ENCODE peak calls at places on chromosomes 11 and 22, in eight cellular contexts. W is activated T-cell treated with anti-CD3 and anti-CD28 coated beads, Interleukin-2, amount 50 U/mL, for 72 hours; T is choroid plexus epithelial cell; Y is psoas muscle; K is ACHN; C is WTC11; U is stimulated activated CD4-positive, alpha-beta T cell treated with anti-CD3 and anti-CD28 coated beads, Interleukin-4, amount 100 ng/mL, for 48 hours; L is A673. O is an unnamed sample.

GRCh38 chr11:76277298-76278175 is 71.2 kb upstream of the WNT11 start:
- DNase-seq in W (no peak), T (peak), Y (no peak), K (no peak), C (no peak), U (no peak), L (no peak), O (no peak)

GRCh38 chr22:22959147-22959827 is 71.7 kb downstream of the IGLL5 start:
- DNase-seq in W (peak), T (peak), Y (peak), K (peak), C (peak), U (peak), L (peak), O (no peak)

GRCh38 chr11:102934735-102935134 is 20.8 kb downstream of the MMP13 start:
- DNase-seq in W (no peak), T (no peak), Y (no peak), K (no peak), C (no peak), U (no peak), L (no peak), O (no peak)

GRCh38 chr11:42536961-42537360 is 774.8 kb upstream of the API5 start:
- DNase-seq in W (no peak), T (no peak), Y (no peak), K (no peak), C (no peak), U (no peak), L (no peak), O (no peak)

GRCh38 chr22:49460662-49461371 is 366.9 kb downstream of the BRD1 start:
- DNase-seq in W (no peak), T (no peak), Y (no peak), K (no peak), C (no peak), U (no peak), L (peak), O (no peak)

GRCh38 chr11:5689551-5689983 is at the start of gene TRIM22:
- DNase-seq in W (peak), T (peak), Y (no peak), K (peak), C (peak), U (peak), L (peak), O (no peak)

GRCh38 chr11:44978961-44979331 is 28.3 kb upstream of the TP53I11 start:
- DNase-seq in W (no peak), T (no peak), Y (no peak), K (no peak), C (no peak), U (no peak), L (no peak), O (peak)

GRCh38 chr11:120400564-120401364 is 64.6 kb downstream of the ARHGEF12 start:
- DNase-seq in W (no peak), T (peak), Y (no peak), K (peak), C (no peak), U (no peak), L (peak), O (no peak)

GRCh38 chr11:121444508-121444907 is 7.6 kb upstream of the SORL1 start:
- DNase-seq in W (no peak), T (no peak), Y (no peak), K (no peak), C (no peak), U (no peak), L (no peak), O (no peak)

GRCh38 chr11:11980200-11980599 is 28.2 kb downstream of the DKK3 start:
- DNase-seq in W (no peak), T (peak), Y (no peak), K (no peak), C (no peak), U (no peak), L (no peak), O (no peak)

GRCh38 chr11:9895016-9895415 is 231.1 kb downstream of the SWAP70 start:
- DNase-seq in W (no peak), T (peak), Y (no peak), K (no peak), C (no peak), U (no peak), L (no peak), O (no peak)

GRCh38 chr11:73322986-73323306 is 14.9 kb downstream of the ARHGEF17 start:
- DNase-seq in W (no peak), T (no peak), Y (peak), K (no peak), C (no peak), U (no peak), L (no peak), O (no peak)

GRCh38 chr22:43945632-43946390 is 9.4 kb upstream of the SAMM50 start:
- DNase-seq in W (peak), T (peak), Y (peak), K (peak), C (peak), U (peak), L (peak), O (peak)

GRCh38 chr22:24455751-24456426 is 28.5 kb downstream of the ADORA2A start:
- DNase-seq in W (no peak), T (no peak), Y (peak), K (no peak), C (no peak), U (no peak), L (no peak), O (no peak)

GRCh38 chr11:57477507-57478189 is 17.3 kb downstream of the RTN4RL2 start:
- DNase-seq in W (no peak), T (no peak), Y (no peak), K (no peak), C (no peak), U (no peak), L (no peak), O (no peak)

GRCh38 chr11:844693-845644 is 2.3 kb downstream of the TSPAN4 start:
- DNase-seq in W (no peak), T (peak), Y (peak), K (peak), C (peak), U (no peak), L (peak), O (no peak)

GRCh38 chr22:22882033-22882717 is 5.4 kb upstream of the IGLL5 start:
- DNase-seq in W (no peak), T (peak), Y (no peak), K (no peak), C (no peak), U (no peak), L (no peak), O (no peak)

GRCh38 chr22:37519268-37520195 is at the start of gene CARD10:
- DNase-seq in W (peak), T (no peak), Y (no peak), K (peak), C (peak), U (no peak), L (no peak), O (no peak)

GRCh38 chr11:101912823-101913284 is 2.0 kb upstream of the CEP126 start:
- DNase-seq in W (no peak), T (peak), Y (no peak), K (no peak), C (no peak), U (no peak), L (no peak), O (no peak)

GRCh38 chr11:33942954-33943353 is 51.1 kb upstream of the LMO2 start:
- DNase-seq in W (no peak), T (peak), Y (peak), K (no peak), C (no peak), U (no peak), L (peak), O (no peak)